ENCODE peak calls at places on chromosomes 5 and 9, in four cellular contexts. G is foreskin fibroblast, B is NCI-H1417, Y is RPMI7951. I is an unnamed sample.

GRCh38 chr5:53568868-53569267 is 8.4 kb downstream of the NDUFS4 start:
- DNase-seq in G (peak; percentile 16), B (no peak), Y (peak; percentile 10), I (no peak)

GRCh38 chr5:134224905-134225779 is 731 bp downstream of the PPP2CA start:
- DNase-seq in G (peak; percentile 47), B (peak; percentile 76), Y (peak; percentile 48), I (peak; percentile 37)

GRCh38 chr5:128144491-128144890 is 60.9 kb downstream of the SLC12A2 start:
- DNase-seq in G (no peak), B (no peak), Y (no peak), I (no peak)

GRCh38 chr5:79821-80220 is 12.1 kb upstream of the PLEKHG4B start:
- DNase-seq in G (no peak), B (no peak), Y (no peak), I (no peak)

GRCh38 chr9:14399736-14400657 is 86.1 kb upstream of the NFIB start:
- DNase-seq in G (no peak), B (peak; percentile 37), Y (no peak), I (no peak)

GRCh38 chr9:31394040-31394473 is 990.4 kb upstream of the ACO1 start:
- DNase-seq in G (no peak), B (peak; percentile 28), Y (no peak), I (no peak)

GRCh38 chr9:5846080-5846479 is 13.2 kb upstream of the ERMP1 start:
- DNase-seq in G (no peak), B (no peak), Y (no peak), I (peak; percentile 4)

GRCh38 chr5:43601454-43602260 is 1.3 kb upstream of the NNT start:
- DNase-seq in G (peak; percentile 47), B (peak; percentile 68), Y (peak; percentile 57), I (peak; percentile 31)

GRCh38 chr5:14628346-14628745 is 36.2 kb upstream of the OTULIN start:
- DNase-seq in G (peak; percentile 43), B (no peak), Y (peak; percentile 52), I (no peak)

GRCh38 chr5:14035859-14036440 is 91.5 kb upstream of the DNAH5 start:
- DNase-seq in G (peak; percentile 98), B (peak; percentile 20), Y (peak; percentile 97), I (no peak)

GRCh38 chr5:160436017-160436416 is 14.4 kb downstream of the PTTG1 start:
- DNase-seq in G (no peak), B (no peak), Y (no peak), I (no peak)

GRCh38 chr5:83337453-83338035 is 134.0 kb upstream of the VCAN start:
- DNase-seq in G (no peak), B (no peak), Y (no peak), I (no peak)

GRCh38 chr5:63831381-63831780 is 130.9 kb downstream of the HTR1A start:
- DNase-seq in G (no peak), B (no peak), Y (no peak), I (no peak)

GRCh38 chr5:174516741-174517140 is 207.6 kb upstream of the MSX2 start:
- DNase-seq in G (no peak), B (no peak), Y (no peak), I (no peak)